ENCODE peak calls at places on chromosomes 3 and 15, in eight cellular contexts. H, V, T, U, S, G, M and E are unnamed samples.

GRCh38 chr3:183254816-183255730 is 2.0 kb downstream of the B3GNT5 start:
- DNase-seq in T (no peak), H (no peak), U (no peak), S (no peak), V (peak), G (no peak), M (no peak), E (no peak)

GRCh38 chr3:141050576-141050912 is 603 bp upstream of the SPSB4 start:
- DNase-seq in H (no peak), T (no peak), S (peak), M (no peak), V (no peak), U (no peak), G (no peak), E (no peak)

GRCh38 chr3:132550579-132551305 is 46.3 kb upstream of the ACKR4 start:
- DNase-seq in M (no peak), S (peak), G (no peak), V (no peak), H (no peak), U (no peak), T (no peak), E (no peak)

GRCh38 chr3:119388577-119388976 is 74.8 kb downstream of the TMEM39A start:
- DNase-seq in H (no peak), G (no peak), S (no peak), T (no peak), U (no peak), M (no peak), V (no peak), E (no peak)

GRCh38 chr15:86077070-86077469 is 2.6 kb upstream of the AGBL1 start:
- DNase-seq in S (no peak), M (no peak), G (no peak), V (no peak), U (no peak), T (no peak), H (no peak), E (no peak)

GRCh38 chr15:48360841-48361240 is 29.6 kb downstream of the DUT start:
- DNase-seq in S (no peak), M (no peak), G (no peak), V (no peak), T (no peak), U (no peak), H (no peak), E (no peak)

GRCh38 chr3:4982773-4983738 is 3.8 kb downstream of the BHLHE40 start:
- DNase-seq in S (no peak), V (no peak), U (no peak), T (peak), M (no peak), H (no peak), G (no peak), E (no peak)

GRCh38 chr15:76150971-76151598 is 91.3 kb downstream of the TMEM266 start:
- DNase-seq in T (peak), V (peak), H (peak), S (peak), M (peak), G (peak), U (peak), E (peak)

GRCh38 chr3:22045882-22046281 is 294.9 kb upstream of the ZNF385D start:
- DNase-seq in S (no peak), M (no peak), V (no peak), T (no peak), G (no peak), H (no peak), U (no peak), E (no peak)

GRCh38 chr3:11335056-11335608 is 62.9 kb downstream of the ATG7 start:
- DNase-seq in M (no peak), H (no peak), U (no peak), G (peak), T (no peak), S (peak), V (no peak), E (no peak)

GRCh38 chr3:153944084-153944483 is 177.1 kb upstream of the ARHGEF26 start:
- DNase-seq in H (no peak), G (no peak), U (no peak), M (no peak), V (no peak), T (no peak), S (no peak), E (no peak)

GRCh38 chr3:6779140-6779539 is 81.8 kb upstream of the GRM7 start:
- DNase-seq in G (no peak), T (no peak), V (no peak), M (no peak), S (no peak), H (no peak), U (no peak), E (no peak)

GRCh38 chr15:68498076-68498475 is 66.1 kb upstream of the ITGA11 start:
- DNase-seq in T (no peak), G (no peak), H (no peak), U (no peak), S (no peak), V (no peak), M (no peak), E (peak)

GRCh38 chr15:51969728-51970127 is 1.9 kb downstream of the LEO1 start:
- DNase-seq in G (no peak), U (no peak), S (no peak), T (no peak), V (no peak), H (no peak), M (no peak), E (no peak)

GRCh38 chr15:38148476-38148875 is 104.2 kb upstream of the SPRED1 start:
- DNase-seq in G (no peak), V (no peak), H (no peak), U (no peak), M (no peak), T (no peak), S (no peak), E (no peak)

GRCh38 chr3:64368163-64369025 is 143.1 kb upstream of the PRICKLE2 start:
- DNase-seq in G (no peak), T (no peak), S (no peak), V (no peak), M (no peak), U (no peak), H (no peak), E (no peak)

GRCh38 chr3:9685216-9686049 is 18.2 kb upstream of the CPNE9 start:
- DNase-seq in S (no peak), H (no peak), V (no peak), U (no peak), M (no peak), G (no peak), T (no peak), E (no peak)

GRCh38 chr3:123385981-123386380 is 62.9 kb downstream of the ADCY5 start:
- DNase-seq in H (peak), G (no peak), S (no peak), U (peak), M (no peak), T (peak), V (peak), E (peak)

GRCh38 chr3:20072422-20072821 is 32.2 kb downstream of the KAT2B start:
- DNase-seq in T (no peak), G (no peak), S (no peak), U (no peak), H (no peak), V (no peak), M (no peak), E (no peak)

GRCh38 chr3:187669675-187670504 is at the start of gene SST:
- DNase-seq in H (no peak), M (no peak), G (no peak), T (no peak), U (peak), S (peak), V (peak), E (no peak)

GRCh38 chr3:111210003-111210699 is 138.5 kb downstream of the NECTIN3 start:
- DNase-seq in M (no peak), S (peak), U (no peak), H (no peak), V (no peak), G (no peak), T (no peak), E (no peak)

GRCh38 chr3:15097889-15098288 is 1.1 kb downstream of the RBSN start:
- DNase-seq in T (no peak), U (no peak), G (peak), S (peak), M (no peak), V (no peak), H (no peak), E (no peak)

GRCh38 chr3:179068779-179069530 is 2.7 kb downstream of the ZMAT3 start:
- DNase-seq in S (peak), H (no peak), V (no peak), U (no peak), G (peak), T (no peak), M (no peak), E (no peak)

GRCh38 chr15:77015651-77016320 is 20.9 kb downstream of the PSTPIP1 start:
- DNase-seq in S (no peak), M (no peak), H (no peak), V (no peak), G (no peak), T (no peak), U (peak), E (no peak)

GRCh38 chr15:87609474-87609873 is 647.1 kb downstream of the NTRK3 start:
- DNase-seq in V (no peak), U (no peak), G (no peak), S (no peak), M (no peak), T (no peak), H (no peak), E (peak)

GRCh38 chr3:60064210-60065178 is 1014.7 kb upstream of the CFAP20DC start:
- DNase-seq in V (no peak), S (peak), G (peak), U (no peak), H (no peak), T (no peak), M (no peak), E (no peak)

GRCh38 chr15:35777016-35777415 is 231.1 kb upstream of the DPH6 start:
- DNase-seq in T (no peak), G (no peak), H (no peak), M (no peak), S (no peak), U (no peak), V (no peak), E (no peak)

GRCh38 chr15:55741592-55742497 is 1.1 kb downstream of the PRTG start:
- DNase-seq in V (peak), G (no peak), H (no peak), S (no peak), U (no peak), T (peak), M (no peak), E (no peak)

GRCh38 chr15:71691700-71692417 is 118.5 kb upstream of the NR2E3 start:
- DNase-seq in H (no peak), G (no peak), U (peak), M (no peak), T (no peak), S (no peak), V (peak), E (no peak)

GRCh38 chr3:79467721-79468120 is 300.1 kb downstream of the ROBO1 start:
- DNase-seq in U (no peak), S (no peak), M (no peak), G (no peak), H (no peak), T (no peak), V (no peak), E (no peak)

GRCh38 chr15:33111051-33111451 is 83.5 kb downstream of the FMN1 start:
- DNase-seq in M (no peak), T (no peak), G (no peak), S (no peak), V (no peak), H (no peak), U (no peak), E (no peak)

GRCh38 chr3:185353823-185354614 is 8.9 kb upstream of the MAP3K13 start:
- DNase-seq in V (peak), H (peak), S (peak), G (peak), M (peak), U (peak), T (peak), E (no peak)

GRCh38 chr15:83108266-83109219 is 1.1 kb downstream of the TM6SF1 start:
- DNase-seq in G (peak), T (no peak), V (peak), S (peak), H (peak), M (peak), U (peak), E (peak)

GRCh38 chr3:152120606-152121291 is 148.0 kb upstream of the MBNL1 start:
- DNase-seq in M (no peak), S (no peak), H (no peak), G (no peak), V (no peak), U (no peak), T (no peak), E (no peak)

GRCh38 chr3:185335799-185336198 is 27.1 kb upstream of the MAP3K13 start:
- DNase-seq in U (no peak), V (no peak), H (no peak), T (no peak), M (no peak), G (no peak), S (no peak), E (no peak)

GRCh38 chr15:90989040-90989768 is 5.1 kb downstream of the PRC1 start:
- DNase-seq in T (no peak), V (no peak), H (no peak), G (no peak), U (no peak), S (no peak), M (no peak), E (no peak)
- H3K4me3 ChIP-seq in T (no peak), V (no peak), H (no peak), G (no peak), U (no peak), S (no peak), M (no peak), E (no peak)

DNA sequence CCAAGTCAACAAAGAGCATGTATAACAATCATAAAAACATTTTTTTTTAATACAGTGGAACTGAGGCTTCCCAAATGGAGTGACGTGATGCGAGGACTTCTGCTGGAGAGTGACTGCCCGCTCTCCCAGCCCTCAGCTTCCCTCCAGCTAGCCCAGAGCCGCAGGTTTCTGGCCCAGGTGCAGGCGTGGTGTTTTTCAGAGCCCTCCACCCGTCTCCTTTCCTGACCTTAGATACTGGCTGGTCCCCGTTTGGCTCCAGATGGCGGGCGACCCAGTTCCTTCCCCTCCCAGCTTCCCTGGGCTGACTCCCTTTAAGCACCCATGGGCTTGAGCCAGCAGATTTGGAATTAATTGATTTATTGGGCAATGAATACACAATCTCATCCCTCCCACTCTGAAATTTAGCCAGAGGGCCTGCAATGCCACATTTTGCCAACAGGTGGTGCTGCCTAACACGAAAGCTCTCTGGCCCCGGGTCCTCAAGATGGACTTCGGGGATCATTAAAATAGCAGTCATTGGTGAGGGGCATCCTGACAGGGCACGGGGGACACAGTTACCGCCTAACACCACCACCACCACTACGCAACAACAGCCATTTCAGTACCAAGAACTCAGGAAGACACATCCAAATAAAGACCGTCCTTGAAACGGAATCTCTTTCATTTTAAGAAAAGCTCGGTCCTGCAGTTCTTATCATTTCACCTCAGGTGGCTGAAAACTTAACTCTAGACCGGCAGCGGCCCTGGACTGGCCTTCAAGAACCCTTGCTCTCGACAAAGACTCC is 47.5 kb upstream of the MUC4 start:
- DNase-seq in M (peak), S (peak), V (peak), T (peak), U (peak), H (peak), G (peak), E (peak)
- H3K27ac ChIP-seq in M (no peak), S (no peak), V (no peak), T (no peak), U (no peak), H (no peak), G (no peak), E (no peak)

DNA sequence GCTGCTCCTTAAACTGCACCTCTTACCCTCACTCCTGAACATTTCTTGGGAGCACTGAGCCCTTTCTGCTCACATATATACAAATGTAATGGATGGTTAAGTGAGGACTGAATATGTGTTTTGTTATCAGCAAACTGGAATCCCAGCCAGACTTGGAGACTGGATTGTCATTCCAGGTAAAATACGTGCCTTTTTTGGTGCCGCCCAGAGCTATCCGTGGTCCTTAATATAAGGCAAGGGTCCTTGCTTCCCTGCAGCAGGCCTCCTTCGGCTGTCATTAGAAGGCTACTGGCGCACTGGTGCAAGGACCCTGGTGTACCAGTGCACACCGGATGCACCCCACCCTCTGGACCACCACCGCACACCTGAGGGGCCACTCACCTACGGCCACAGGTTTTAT is 1.1 kb upstream of the GABRB3 start:
- DNase-seq in T (no peak), M (no peak), S (no peak), U (no peak), V (no peak), G (no peak), H (no peak), E (no peak)
- H3K4me3 ChIP-seq in T (no peak), M (peak), S (no peak), U (no peak), V (peak), G (no peak), H (peak), E (no peak)

DNA sequence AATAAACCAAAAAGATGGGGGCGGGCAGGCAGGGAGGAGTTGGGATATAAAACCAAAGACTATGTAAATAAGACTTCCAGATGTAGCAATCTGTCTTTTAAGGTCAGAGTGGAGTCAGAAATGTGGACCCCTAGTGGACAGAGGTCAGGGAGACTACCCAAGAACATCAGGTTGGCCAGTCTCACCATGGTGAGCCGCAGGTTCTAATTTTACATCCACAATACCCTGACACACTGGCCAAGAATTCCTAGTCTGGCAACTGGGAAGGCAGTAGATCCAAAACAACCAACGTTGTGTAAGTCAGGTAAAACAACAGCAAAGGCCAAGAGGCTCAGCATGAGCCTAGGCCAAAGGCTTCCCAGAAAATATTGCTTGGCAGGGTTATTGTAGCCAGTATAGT is 203.4 kb downstream of the FOXP1 start:
- DNase-seq in G (no peak), M (no peak), T (no peak), U (no peak), S (no peak), V (no peak), H (no peak), E (peak)
- H3K27ac ChIP-seq in G (no peak), M (no peak), T (no peak), U (no peak), S (no peak), V (no peak), H (peak), E (peak)

GRCh38 chr15:31062310-31062964 is 39.1 kb downstream of the TRPM1 start:
- DNase-seq in M (no peak), G (no peak), U (no peak), H (no peak), T (no peak), V (no peak), S (no peak), E (no peak)
- H3K4me3 ChIP-seq in M (no peak), G (no peak), U (no peak), H (no peak), T (no peak), V (no peak), S (no peak), E (no peak)

GRCh38 chr3:134459506-134460041 is 26.2 kb downstream of the ANAPC13 start:
- DNase-seq in M (no peak), H (no peak), V (no peak), S (no peak), T (no peak), G (no peak), U (no peak), E (no peak)

GRCh38 chr3:134460965-134461364 is 24.8 kb downstream of the ANAPC13 start:
- DNase-seq in H (no peak), G (no peak), T (no peak), U (no peak), S (no peak), M (no peak), V (no peak), E (no peak)

GRCh38 chr3:134463676-134464611 is 21.8 kb downstream of the ANAPC13 start:
- DNase-seq in M (peak), G (no peak), V (peak), T (peak), H (peak), S (no peak), U (peak), E (peak)

GRCh38 chr3:134464693-134465385 is 20.9 kb downstream of the ANAPC13 start:
- DNase-seq in G (no peak), V (no peak), S (no peak), M (no peak), U (no peak), T (peak), H (no peak), E (no peak)

GRCh38 chr3:134462236-134463059 is 23.3 kb downstream of the ANAPC13 start:
- DNase-seq in M (no peak), T (no peak), G (no peak), U (no peak), V (no peak), S (no peak), H (no peak), E (no peak)
- H3K27ac ChIP-seq in M (peak), T (peak), G (no peak), U (peak), V (peak), S (no peak), H (peak), E (peak)

GRCh38 chr15:80484312-80484981 is 80.3 kb downstream of the ARNT2 start:
- DNase-seq in U (no peak), V (no peak), G (no peak), H (no peak), S (no peak), T (no peak), M (no peak), E (no peak)
- H3K4me3 ChIP-seq in U (no peak), V (no peak), G (no peak), H (no peak), S (no peak), T (no peak), M (no peak), E (no peak)